ENCODE peak calls at places on chromosomes 11 and 22, in seven cellular contexts. Z, M, A, R, S, J and E are unnamed samples.

GRCh38 chr22:29165336-29166060 is 40.2 kb upstream of the EMID1 start:
- DNase-seq in Z (no peak), M (peak), A (no peak), R (no peak), S (no peak), J (peak), E (no peak)

GRCh38 chr11:124880958-124881357 is 15.7 kb downstream of the ROBO3 start:
- DNase-seq in Z (no peak), M (no peak), A (no peak), R (no peak), S (no peak), J (no peak), E (no peak)

GRCh38 chr11:112159098-112159761 is 4.7 kb downstream of the IL18 start:
- DNase-seq in Z (no peak), M (peak), A (no peak), R (no peak), S (no peak), J (peak), E (no peak)

GRCh38 chr11:1199689-1200610 is 22.9 kb upstream of the MUC5B start:
- DNase-seq in Z (no peak), M (no peak), A (peak), R (no peak), S (no peak), J (no peak), E (peak)

GRCh38 chr11:78374917-78375316 is 42.7 kb downstream of the GAB2 start:
- DNase-seq in Z (no peak), M (no peak), A (no peak), R (no peak), S (no peak), J (no peak), E (no peak)

GRCh38 chr11:65646921-65647701 is 9.2 kb downstream of the SIPA1 start:
- DNase-seq in Z (peak), M (no peak), A (peak), R (no peak), S (peak), J (no peak), E (no peak)

GRCh38 chr22:29144786-29145160 is 60.9 kb upstream of the EMID1 start:
- DNase-seq in Z (no peak), M (no peak), A (peak), R (no peak), S (no peak), J (no peak), E (no peak)

GRCh38 chr11:129695543-129696308 is 119.9 kb upstream of the TMEM45B start:
- DNase-seq in Z (peak), M (peak), A (peak), R (no peak), S (peak), J (peak), E (peak)

GRCh38 chr11:125570952-125571351 is 1.7 kb downstream of the EI24 start:
- DNase-seq in Z (no peak), M (no peak), A (no peak), R (no peak), S (no peak), J (no peak), E (no peak)

GRCh38 chr11:45263773-45264172 is 22.4 kb downstream of the SYT13 start:
- DNase-seq in Z (no peak), M (no peak), A (no peak), R (no peak), S (no peak), J (no peak), E (no peak)

DNA sequence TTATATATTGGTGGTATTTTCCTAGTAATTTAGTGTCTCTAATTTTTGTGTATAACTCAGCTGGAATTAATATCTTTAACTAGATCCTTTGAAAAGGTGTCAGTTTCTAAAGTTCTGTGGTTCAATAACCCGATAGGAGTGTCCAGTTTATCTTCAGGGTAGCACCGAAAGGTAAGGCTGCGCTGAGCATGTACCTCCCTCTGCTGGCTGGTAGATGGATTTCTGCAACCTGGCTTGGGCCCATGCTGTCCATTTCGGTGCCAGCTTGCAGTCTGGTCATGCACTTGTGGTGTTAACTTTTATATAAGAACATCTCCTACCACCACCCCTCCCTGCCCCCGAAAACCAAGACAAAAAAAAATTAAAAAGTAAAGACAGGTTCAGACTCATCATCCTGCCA is 24.7 kb downstream of the EXT2 start:
- DNase-seq in Z (no peak), M (no peak), A (peak), R (no peak), S (no peak), J (no peak), E (no peak)
- TF ChIP-seq CTCF in Z (peak), M (no peak), A (peak), R (peak), S (peak), J (no peak), E (peak)

GRCh38 chr11:108435066-108435465 is 32.3 kb downstream of the C11orf65 start:
- DNase-seq in Z (no peak), M (no peak), A (no peak), R (no peak), S (no peak), J (peak), E (no peak)
- TF ChIP-seq CTCF in Z (no peak), M (no peak), A (no peak), R (no peak), S (no peak), J (no peak), E (no peak)

DNA sequence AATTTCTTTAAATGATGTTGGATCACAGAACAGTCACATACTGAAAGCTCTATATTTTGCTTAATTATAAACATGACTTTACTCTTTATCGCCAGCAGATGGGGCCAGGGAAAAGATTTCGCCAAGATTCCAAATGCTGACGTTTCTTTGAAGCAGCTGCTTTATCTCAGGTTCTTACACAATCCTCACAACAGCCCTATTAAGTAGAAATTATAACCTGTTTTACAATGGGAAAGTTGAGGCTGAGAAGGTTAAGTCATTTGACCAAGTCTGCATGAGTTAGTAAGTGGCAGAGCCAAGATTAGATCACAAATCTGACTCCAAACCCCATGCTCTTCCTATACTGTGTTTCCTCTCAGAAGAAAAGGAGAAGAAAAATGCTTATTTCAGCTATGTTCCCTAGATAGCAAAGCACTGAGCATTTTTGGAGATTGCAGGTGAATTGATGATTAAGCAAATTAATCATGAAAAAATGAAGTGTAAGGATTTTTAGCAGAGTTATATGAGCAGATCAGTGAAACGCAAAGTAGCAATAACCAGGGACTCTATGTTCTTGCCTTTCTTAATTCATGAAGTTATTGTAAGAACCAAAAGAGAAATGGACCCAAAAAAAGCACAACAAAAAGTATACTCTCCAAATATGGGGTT is 79.0 kb downstream of the AASDHPPT start:
- DNase-seq in Z (peak), M (no peak), A (no peak), R (no peak), S (peak), J (peak), E (no peak)
- TF ChIP-seq CTCF in Z (peak), M (no peak), A (no peak), R (no peak), S (peak), J (peak), E (peak)

GRCh38 chr11:116730241-116730561 is 42.6 kb downstream of the BUD13 start:
- DNase-seq in Z (no peak), M (no peak), A (no peak), R (no peak), S (no peak), J (no peak), E (no peak)

GRCh38 chr11:116731821-116732739 is 40.7 kb downstream of the BUD13 start:
- DNase-seq in Z (no peak), M (peak), A (no peak), R (no peak), S (no peak), J (no peak), E (no peak)

GRCh38 chr11:116729501-116730240 is 43.1 kb downstream of the BUD13 start:
- DNase-seq in Z (no peak), M (peak), A (no peak), R (no peak), S (no peak), J (no peak), E (no peak)

GRCh38 chr11:116730568-116730967 is 42.2 kb downstream of the BUD13 start:
- DNase-seq in Z (no peak), M (peak), A (no peak), R (no peak), S (no peak), J (no peak), E (no peak)

GRCh38 chr11:116731097-116731761 is 41.6 kb downstream of the BUD13 start:
- DNase-seq in Z (peak), M (peak), A (peak), R (no peak), S (peak), J (no peak), E (peak)
- TF ChIP-seq CTCF in Z (no peak), M (no peak), A (no peak), R (no peak), S (no peak), J (no peak), E (peak)

DNA sequence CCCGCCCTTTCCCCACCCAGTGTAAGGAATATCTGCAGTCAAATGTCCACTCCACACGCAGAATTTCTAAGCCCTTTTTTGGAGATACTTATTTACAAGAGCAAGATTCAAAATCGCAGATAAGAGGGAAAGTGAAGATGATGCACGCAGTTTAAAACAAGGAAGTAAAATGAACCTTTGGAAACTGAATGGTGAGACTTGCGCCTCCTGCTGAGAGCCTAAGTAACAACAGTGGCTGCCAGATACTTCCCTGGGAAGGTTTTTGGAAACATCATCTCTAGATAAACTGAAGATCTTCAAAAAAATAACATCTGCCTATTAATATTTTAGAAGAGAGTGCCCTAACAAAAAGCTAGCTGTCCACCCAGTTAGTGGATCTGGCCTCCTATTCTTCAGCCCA is 963.1 kb upstream of the FAT3 start:
- DNase-seq in Z (no peak), M (no peak), A (no peak), R (no peak), S (no peak), J (no peak), E (no peak)
- TF ChIP-seq CTCF in Z (no peak), M (no peak), A (no peak), R (no peak), S (peak), J (peak), E (no peak)

GRCh38 chr11:102279641-102280170 is 37.6 kb upstream of the BIRC3 start:
- DNase-seq in Z (peak), M (no peak), A (no peak), R (peak), S (peak), J (peak), E (no peak)
- TF ChIP-seq CTCF in Z (peak), M (no peak), A (no peak), R (peak), S (peak), J (no peak), E (peak)

GRCh38 chr22:17167486-17167885 is 8.4 kb upstream of the HDHD5 start:
- DNase-seq in Z (no peak), M (no peak), A (peak), R (no peak), S (no peak), J (no peak), E (no peak)

GRCh38 chr22:17172172-17172833 is 13.2 kb upstream of the HDHD5 start:
- DNase-seq in Z (no peak), M (no peak), A (peak), R (no peak), S (peak), J (no peak), E (no peak)

GRCh38 chr22:17176715-17177114 is 17.6 kb upstream of the HDHD5 start:
- DNase-seq in Z (no peak), M (no peak), A (peak), R (no peak), S (no peak), J (no peak), E (no peak)

GRCh38 chr22:17171313-17172171 is 12.5 kb upstream of the HDHD5 start:
- DNase-seq in Z (peak), M (peak), A (peak), R (peak), S (peak), J (peak), E (peak)

DNA sequence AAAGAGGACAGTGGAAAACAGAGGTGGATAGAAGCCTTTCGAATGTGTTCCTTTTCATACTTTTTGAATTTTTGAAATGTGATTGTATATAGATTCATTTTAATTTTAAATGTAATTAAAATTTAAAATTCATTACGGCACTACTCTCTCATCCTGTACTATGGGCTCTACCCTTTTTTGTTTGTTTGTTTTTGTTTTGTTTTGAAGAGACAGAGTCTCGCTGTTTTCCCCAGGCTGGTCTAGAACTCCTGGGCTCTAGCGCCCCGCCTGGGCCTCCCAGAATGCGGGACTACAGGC is 11.9 kb upstream of the HDHD5 start:
- DNase-seq in Z (no peak), M (no peak), A (no peak), R (no peak), S (no peak), J (no peak), E (no peak)
- TF ChIP-seq CTCF in Z (peak), M (no peak), A (no peak), R (no peak), S (no peak), J (no peak), E (no peak)

DNA sequence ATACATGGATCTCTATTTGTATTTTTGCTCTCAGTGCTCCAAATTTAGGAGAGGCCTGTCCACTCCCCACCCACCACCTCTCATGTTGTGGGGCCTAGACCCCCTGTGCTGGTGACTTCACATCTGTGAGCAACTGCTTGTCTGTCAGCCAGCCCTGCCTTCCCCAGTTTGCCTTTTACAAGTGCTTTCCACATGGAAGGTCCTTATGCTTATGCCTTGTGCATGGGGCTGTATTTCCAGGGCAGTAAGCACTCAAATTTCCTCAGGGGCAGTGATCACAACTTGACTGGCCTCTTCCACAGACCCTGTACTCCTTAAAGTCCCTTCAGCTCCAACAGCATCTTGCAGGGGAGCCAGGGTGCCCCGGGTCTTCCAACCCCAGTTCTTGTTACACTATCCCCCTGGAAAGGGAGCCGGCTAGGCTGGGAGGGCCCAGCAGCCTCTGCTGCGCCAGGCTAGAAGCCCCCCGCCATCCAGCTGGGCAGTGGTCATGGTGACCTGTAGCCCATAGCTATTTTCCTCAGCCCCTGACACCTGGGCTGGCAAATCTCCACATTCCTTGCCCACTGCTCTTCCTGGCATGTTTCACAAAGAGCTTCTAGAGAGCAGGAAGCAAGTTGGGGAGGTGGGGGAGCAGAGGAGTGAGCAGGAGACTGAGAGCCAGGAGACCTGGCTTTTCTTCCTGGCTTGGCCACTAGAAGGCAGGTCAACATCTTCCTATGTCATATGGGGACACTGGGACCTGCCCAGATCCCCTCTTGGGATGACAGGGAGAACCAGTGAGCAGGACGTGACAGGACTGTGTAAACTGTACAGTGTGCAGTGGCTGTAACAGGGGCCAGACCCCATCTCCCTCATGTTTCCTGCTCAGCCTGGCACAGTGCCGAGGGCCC is 29.7 kb downstream of the GDPD5 start:
- DNase-seq in Z (no peak), M (no peak), A (peak), R (no peak), S (no peak), J (no peak), E (no peak)
- TF ChIP-seq CTCF in Z (no peak), M (no peak), A (no peak), R (no peak), S (no peak), J (no peak), E (peak)

DNA sequence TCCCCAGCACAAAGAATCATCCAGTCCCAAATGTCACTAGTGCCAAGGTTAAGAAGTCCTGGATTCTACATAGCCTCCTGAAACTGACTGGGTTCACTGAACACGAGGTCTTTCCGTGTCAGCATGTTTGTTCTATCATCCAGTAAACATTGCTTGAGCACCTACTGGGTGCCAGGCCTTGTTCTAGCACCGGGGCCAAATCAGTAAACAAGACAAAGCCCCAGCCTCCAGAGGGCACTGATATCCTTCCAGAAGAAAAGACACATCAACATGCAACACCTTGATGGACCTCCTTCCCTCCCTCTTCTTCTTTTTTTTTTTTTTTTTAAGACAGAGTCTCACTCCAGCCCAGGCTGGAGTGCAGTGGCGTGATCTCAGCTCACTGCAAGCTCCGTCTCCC is 26.9 kb downstream of the TPST2 start:
- DNase-seq in Z (no peak), M (no peak), A (no peak), R (no peak), S (no peak), J (peak), E (no peak)
- TF ChIP-seq CTCF in Z (no peak), M (no peak), A (no peak), R (no peak), S (no peak), J (peak), E (no peak)

DNA sequence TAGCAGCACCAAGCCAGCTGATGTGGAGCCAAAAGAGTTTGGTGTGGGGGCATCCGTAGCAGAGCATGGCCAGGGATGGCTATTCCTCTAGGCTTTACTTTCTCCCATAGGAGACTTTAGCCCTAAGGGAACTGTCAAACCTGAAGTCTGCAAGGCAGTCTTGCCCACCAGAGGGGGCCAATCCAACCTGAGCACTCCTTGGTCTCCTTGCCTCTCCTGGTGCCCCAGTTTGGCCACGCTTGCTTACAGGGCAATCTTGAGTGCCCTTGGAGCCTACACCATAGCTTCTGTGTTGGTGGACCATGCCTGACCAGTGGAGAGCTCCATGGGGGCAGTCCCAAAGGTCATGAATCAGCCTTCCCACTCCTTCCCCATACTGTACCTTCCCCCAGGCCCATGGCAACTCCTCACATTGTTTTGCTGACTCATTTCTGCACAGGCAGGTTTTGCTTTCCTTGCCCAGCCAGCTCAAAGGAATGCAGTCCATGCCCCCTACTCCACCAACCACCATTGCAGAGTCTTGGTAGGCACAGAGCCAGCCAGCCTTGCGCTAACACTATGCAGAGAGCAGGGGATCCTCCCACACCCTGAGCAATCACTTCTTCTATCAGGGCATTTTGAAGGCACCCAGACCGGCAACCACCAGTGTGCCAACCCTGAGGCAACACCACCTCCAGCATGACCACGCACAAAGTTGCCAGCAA is 1421.2 kb upstream of the RAG2 start:
- DNase-seq in Z (peak), M (no peak), A (no peak), R (no peak), S (no peak), J (no peak), E (no peak)
- TF ChIP-seq CTCF in Z (peak), M (no peak), A (no peak), R (no peak), S (no peak), J (no peak), E (peak)